ENCODE peak calls at places on chromosome 18, in four cellular contexts. V, T, J and U are unnamed samples.

GRCh38 chr18:74139414-74139813 is 8.2 kb downstream of the FBXO15 start:
- DNase-seq in V (no peak), T (no peak), J (no peak), U (no peak)

GRCh38 chr18:49753643-49754042 is 59.7 kb downstream of the ACAA2 start:
- DNase-seq in V (no peak), T (no peak), J (no peak), U (no peak)

GRCh38 chr18:62717059-62717849 is 1.9 kb downstream of the PHLPP1 start:
- DNase-seq in V (no peak), T (peak; percentile 66), J (no peak), U (no peak)

GRCh38 chr18:51077217-51077616 is 47.2 kb downstream of the SMAD4 start:
- DNase-seq in V (no peak), T (no peak), J (no peak), U (no peak)

GRCh38 chr18:8455661-8456614 is 153.3 kb upstream of the RAB12 start:
- DNase-seq in V (no peak), T (no peak), J (no peak), U (no peak)

GRCh38 chr18:13427354-13427753 is 208.8 kb downstream of the LDLRAD4 start:
- DNase-seq in V (no peak), T (no peak), J (no peak), U (no peak)

GRCh38 chr18:63730788-63731187 is 28.0 kb downstream of the SERPINB11 start:
- DNase-seq in V (no peak), T (no peak), J (no peak), U (no peak)

GRCh38 chr18:9743200-9744016 is 35.3 kb downstream of the RAB31 start:
- DNase-seq in V (peak; percentile 74), T (no peak), J (no peak), U (no peak)

GRCh38 chr18:47898696-47899095 is 31.8 kb downstream of the SMAD2 start:
- DNase-seq in V (no peak), T (no peak), J (no peak), U (no peak)

GRCh38 chr18:49691177-49691608 is 122.1 kb downstream of the ACAA2 start:
- DNase-seq in V (peak; percentile 59), T (no peak), J (no peak), U (no peak)

GRCh38 chr18:22778996-22779395 is 154.1 kb upstream of the RBBP8 start:
- DNase-seq in V (no peak), T (no peak), J (no peak), U (no peak)

GRCh38 chr18:10916387-10916786 is 233.0 kb downstream of the PIEZO2 start:
- DNase-seq in V (no peak), T (no peak), J (no peak), U (no peak)

GRCh38 chr18:50312296-50313030 is 25.0 kb upstream of the CXXC1 start:
- DNase-seq in V (no peak), T (peak; percentile 86), J (no peak), U (no peak)

GRCh38 chr18:54191352-54191751 is 33.1 kb downstream of the MBD2 start:
- DNase-seq in V (no peak), T (no peak), J (no peak), U (no peak)

GRCh38 chr18:6595666-6596065 is 133.8 kb upstream of the ARHGAP28 start:
- DNase-seq in V (no peak), T (no peak), J (no peak), U (no peak)

GRCh38 chr18:80245781-80246655 is 1.3 kb downstream of the PARD6G start:
- DNase-seq in V (no peak), T (no peak), J (no peak), U (no peak)

GRCh38 chr18:30446605-30447004 is 595.9 kb downstream of the DSC3 start:
- DNase-seq in V (no peak), T (no peak), J (no peak), U (no peak)

GRCh38 chr18:40824291-40824690 is 1130.7 kb upstream of the PIK3C3 start:
- DNase-seq in V (no peak), T (no peak), J (no peak), U (no peak)

GRCh38 chr18:75173125-75173432 is 35.9 kb downstream of the PTGR3 start:
- DNase-seq in V (no peak), T (peak; percentile 35), J (no peak), U (no peak)

GRCh38 chr18:12283256-12283655 is 24.8 kb upstream of the TUBB6 start:
- DNase-seq in V (no peak), T (no peak), J (no peak), U (peak; percentile 41)

GRCh38 chr18:29164993-29165599 is 988.2 kb upstream of the CDH2 start:
- DNase-seq in V (peak; percentile 74), T (no peak), J (no peak), U (no peak)

GRCh38 chr18:58784601-58785137 is 80.0 kb upstream of the ZNF532 start:
- DNase-seq in V (no peak), T (no peak), J (peak; percentile 71), U (no peak)

GRCh38 chr18:50097702-50098101 is 97.2 kb downstream of the MYO5B start:
- DNase-seq in V (no peak), T (peak; percentile 47), J (no peak), U (no peak)

GRCh38 chr18:11752116-11752911 is 63.2 kb downstream of the GNAL start:
- DNase-seq in V (no peak), T (no peak), J (no peak), U (no peak)

GRCh38 chr18:42828881-42829280 is 286.6 kb downstream of the RIT2 start:
- DNase-seq in V (no peak), T (no peak), J (no peak), U (no peak)

GRCh38 chr18:10421859-10422258 is 32.6 kb upstream of the APCDD1 start:
- DNase-seq in V (no peak), T (no peak), J (no peak), U (peak; percentile 78)

GRCh38 chr18:32284284-32284683 is 94.4 kb downstream of the MEP1B start:
- DNase-seq in V (no peak), T (no peak), J (no peak), U (no peak)

GRCh38 chr18:21742323-21742687 is 1.7 kb downstream of the MIB1 start:
- DNase-seq in V (no peak), T (no peak), J (no peak), U (no peak)
- H3K4me3 ChIP-seq in V (peak overlapping the region; percentile 90), T (peak overlapping the region; percentile 92), J (peak overlapping the region; percentile 94), U (peak overlapping the region; percentile 78)

GRCh38 chr18:55983433-55983832 is 395.4 kb upstream of the TCF4 start:
- DNase-seq in V (no peak), T (no peak), J (no peak), U (no peak)

GRCh38 chr18:55981712-55982475 is 393.9 kb upstream of the TCF4 start:
- DNase-seq in V (no peak), T (no peak), J (no peak), U (no peak)

GRCh38 chr18:55988537-55988936 is 400.5 kb upstream of the TCF4 start:
- DNase-seq in V (peak; percentile 39), T (no peak), J (no peak), U (no peak)

DNA sequence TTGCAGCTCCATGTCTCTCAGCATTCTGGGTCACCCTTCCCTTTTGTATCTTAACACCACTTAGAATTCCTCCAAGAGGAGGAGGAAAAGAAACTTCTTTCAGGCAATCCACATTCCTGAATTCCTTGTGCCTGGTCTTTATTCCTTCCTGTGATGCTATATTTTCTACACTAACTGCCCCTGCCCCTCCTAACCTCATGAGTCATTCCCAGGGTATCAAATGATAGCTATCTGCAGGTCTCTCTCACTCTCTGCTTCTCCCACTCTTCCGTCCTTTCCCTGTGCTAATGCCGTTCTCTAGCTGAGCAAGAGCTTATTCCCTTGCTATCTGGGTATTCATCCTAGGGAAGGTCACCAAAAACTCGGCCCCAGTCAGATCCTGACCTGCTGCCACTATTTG is 395.0 kb upstream of the TCF4 start:
- DNase-seq in V (no peak), T (no peak), J (no peak), U (no peak)
- H3K4me3 ChIP-seq in V (no peak overlapping the region), T (no peak overlapping the region), J (no peak overlapping the region), U (no peak overlapping the region)

GRCh38 chr18:76565238-76566173 is 70.5 kb upstream of the ZNF516 start:
- DNase-seq in V (peak; percentile 87), T (peak; percentile 29), J (peak; percentile 78), U (peak; percentile 23)
- H3K4me3 ChIP-seq in V (peak overlapping the region; percentile 67), T (no peak overlapping the region), J (peak overlapping the region; percentile 39), U (no peak overlapping the region)

GRCh38 chr18:24924066-24924716 is 427.8 kb downstream of the ZNF521 start:
- DNase-seq in V (no peak), T (no peak), J (no peak), U (no peak)

GRCh38 chr18:24926649-24927048 is 425.3 kb downstream of the ZNF521 start:
- DNase-seq in V (no peak), T (peak; percentile 16), J (no peak), U (no peak)

GRCh38 chr18:24930974-24931373 is 421.0 kb downstream of the ZNF521 start:
- DNase-seq in V (no peak), T (no peak), J (no peak), U (no peak)

GRCh38 chr18:24930478-24930877 is 421.5 kb downstream of the ZNF521 start:
- DNase-seq in V (no peak), T (no peak), J (no peak), U (no peak)

DNA sequence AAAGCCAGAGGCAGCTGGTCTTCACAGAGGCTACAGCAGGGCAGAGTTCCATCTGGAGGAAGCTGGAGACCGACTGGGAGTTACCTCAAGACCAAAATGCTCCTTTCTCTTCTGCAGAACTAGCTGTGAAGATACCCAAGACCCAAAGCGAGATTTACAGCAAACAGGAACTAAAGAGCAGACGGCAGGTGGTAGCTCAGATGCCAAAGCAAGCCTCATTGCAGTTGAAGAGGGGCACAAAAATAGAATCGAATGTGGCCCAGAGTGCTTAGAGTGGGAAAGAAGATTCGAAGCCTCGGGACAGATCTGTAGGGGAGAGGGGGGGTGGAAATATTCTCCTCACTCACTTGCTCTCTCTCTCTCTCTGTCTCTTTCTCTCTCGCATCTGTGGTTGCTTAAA is 423.5 kb downstream of the ZNF521 start:
- DNase-seq in V (no peak), T (no peak), J (no peak), U (no peak)
- H3K4me3 ChIP-seq in V (no peak overlapping the region), T (no peak overlapping the region), J (no peak overlapping the region), U (no peak overlapping the region)

DNA sequence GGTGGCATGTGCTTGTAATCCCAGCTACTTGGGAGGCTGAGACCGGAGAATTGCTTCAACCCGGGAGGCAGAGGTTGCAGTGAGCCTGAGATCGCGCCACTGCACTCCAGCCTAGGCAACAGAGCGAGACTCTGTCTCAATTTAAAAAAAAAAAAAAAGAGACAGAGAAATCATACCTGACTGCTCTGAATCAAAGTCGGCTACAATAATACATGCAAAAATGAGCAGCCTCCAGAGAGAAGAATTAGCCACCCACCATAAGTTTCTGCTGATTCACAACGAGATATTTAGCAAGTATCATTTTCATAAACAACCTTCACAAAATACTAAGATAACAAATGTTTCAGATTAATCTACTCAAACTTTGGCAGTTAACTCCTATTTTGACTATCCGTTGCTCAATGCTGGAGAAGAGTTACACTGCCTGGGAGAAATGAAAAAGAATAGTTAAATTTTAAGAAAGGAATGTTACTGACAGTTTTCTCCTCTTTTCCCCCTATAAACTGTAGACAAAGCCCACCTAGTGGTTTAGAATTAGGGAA is 1.5 kb downstream of the OSBPL1A start:
- DNase-seq in V (no peak), T (no peak), J (no peak), U (no peak)
- H3K4me3 ChIP-seq in V (peak overlapping the region; percentile 84), T (no peak overlapping the region), J (no peak overlapping the region), U (no peak overlapping the region)

GRCh38 chr18:71114550-71115210 is 825.8 kb downstream of the SOCS6 start:
- DNase-seq in V (no peak), T (no peak), J (no peak), U (no peak)
- H3K4me3 ChIP-seq in V (no peak overlapping the region), T (no peak overlapping the region), J (no peak overlapping the region), U (no peak overlapping the region)